ENCODE peak calls at places on chromosomes 3 and 15, in six cellular contexts. D is lung; U is heart right ventricle; F is CD4-positive, CD25-positive, alpha-beta regulatory T cell; P is upper lobe of right lung; Y is HepG2. A is an unnamed sample.

GRCh38 chr15:67149859-67150824 is 84.7 kb downstream of the SMAD3 start:
- DNase-seq in P (no peak), U (peak; percentile 62), F (no peak), Y (peak; percentile 94), D (peak; percentile 53), A (peak; percentile 98)

GRCh38 chr15:85858586-85859375 is 64.1 kb upstream of the KLHL25 start:
- DNase-seq in Y (peak; percentile 34), D (peak; percentile 72), F (peak; percentile 67), P (peak; percentile 82), U (peak; percentile 61), A (no peak)

GRCh38 chr3:141707741-141708203 is 30.3 kb upstream of the RNF7 start:
- DNase-seq in U (no peak), P (no peak), Y (no peak), F (no peak), D (no peak), A (no peak)

GRCh38 chr15:75952512-75952911 is 48.8 kb downstream of the FBXO22 start:
- DNase-seq in D (no peak), F (no peak), U (no peak), Y (no peak), P (no peak), A (no peak)

GRCh38 chr3:187739125-187739560 is 6.1 kb downstream of the BCL6 start:
- DNase-seq in F (peak; percentile 46), Y (no peak), U (peak; percentile 47), D (no peak), P (no peak), A (no peak)

GRCh38 chr3:149879872-149880271 is 66.9 kb downstream of the RNF13 start:
- DNase-seq in U (peak; percentile 47), P (peak; percentile 66), Y (peak; percentile 24), F (peak; percentile 0), D (peak; percentile 66), A (peak; percentile 41)

GRCh38 chr3:180594631-180595348 is 7.2 kb upstream of the TTC14 start:
- DNase-seq in P (no peak), Y (peak; percentile 13), F (no peak), D (no peak), U (no peak), A (peak; percentile 53)

GRCh38 chr15:35751421-35752133 is 205.6 kb upstream of the DPH6 start:
- DNase-seq in Y (peak; percentile 52), F (peak; percentile 10), P (no peak), D (peak; percentile 60), U (peak; percentile 25), A (peak; percentile 50)

GRCh38 chr15:69523010-69524001 is 70.7 kb downstream of the RPLP1 start:
- DNase-seq in D (peak; percentile 82), P (peak; percentile 90), Y (peak; percentile 38), F (peak; percentile 22), U (peak; percentile 76), A (peak; percentile 18)

GRCh38 chr3:134449277-134449676 is 36.5 kb downstream of the ANAPC13 start:
- DNase-seq in F (no peak), U (no peak), Y (peak; percentile 56), D (no peak), P (no peak), A (no peak)

GRCh38 chr3:48952510-48953118 is 34.0 kb downstream of the ARIH2 start:
- DNase-seq in U (peak; percentile 24), D (peak; percentile 33), Y (peak; percentile 45), P (no peak), F (peak; percentile 45), A (no peak)

GRCh38 chr3:197317250-197317963 is 19.0 kb upstream of the DLG1 start:
- DNase-seq in F (no peak), Y (no peak), D (no peak), U (no peak), P (no peak), A (no peak)

GRCh38 chr3:58683001-58683845 is 16.6 kb upstream of the FAM3D start:
- DNase-seq in F (no peak), P (no peak), U (no peak), D (no peak), Y (no peak), A (no peak)

GRCh38 chr15:100114100-100114499 is 227.7 kb downstream of the ADAMTS17 start:
- DNase-seq in U (peak; percentile 50), Y (no peak), D (no peak), F (no peak), P (peak; percentile 12), A (no peak)

GRCh38 chr3:24117508-24117907 is 172.4 kb downstream of the NR1D2 start:
- DNase-seq in D (no peak), Y (no peak), F (no peak), U (no peak), P (no peak), A (no peak)

GRCh38 chr3:111809196-111809595 is 49.9 kb upstream of the PHLDB2 start:
- DNase-seq in D (no peak), F (no peak), Y (peak; percentile 24), P (no peak), U (no peak), A (no peak)

GRCh38 chr15:68352401-68353062 is 75.0 kb downstream of the FEM1B start:
- DNase-seq in D (no peak), U (no peak), Y (no peak), F (no peak), P (no peak), A (peak; percentile 89)

GRCh38 chr3:44418549-44418948 is 58.9 kb downstream of the ZNF445 start:
- DNase-seq in P (no peak), D (no peak), Y (peak; percentile 26), U (no peak), F (no peak), A (no peak)

GRCh38 chr15:40108061-40108854 is 421 bp downstream of the BMF start:
- DNase-seq in D (no peak), P (peak; percentile 79), F (no peak), Y (no peak), U (peak; percentile 80), A (no peak)

GRCh38 chr15:41501961-41502786 is 8.5 kb downstream of the ITPKA start:
- DNase-seq in D (no peak), Y (no peak), U (no peak), F (peak; percentile 38), P (peak; percentile 66), A (no peak)

GRCh38 chr15:80106051-80106450 is 46.6 kb downstream of the ZFAND6 start:
- DNase-seq in D (no peak), F (no peak), P (no peak), U (no peak), Y (no peak), A (no peak)

DNA sequence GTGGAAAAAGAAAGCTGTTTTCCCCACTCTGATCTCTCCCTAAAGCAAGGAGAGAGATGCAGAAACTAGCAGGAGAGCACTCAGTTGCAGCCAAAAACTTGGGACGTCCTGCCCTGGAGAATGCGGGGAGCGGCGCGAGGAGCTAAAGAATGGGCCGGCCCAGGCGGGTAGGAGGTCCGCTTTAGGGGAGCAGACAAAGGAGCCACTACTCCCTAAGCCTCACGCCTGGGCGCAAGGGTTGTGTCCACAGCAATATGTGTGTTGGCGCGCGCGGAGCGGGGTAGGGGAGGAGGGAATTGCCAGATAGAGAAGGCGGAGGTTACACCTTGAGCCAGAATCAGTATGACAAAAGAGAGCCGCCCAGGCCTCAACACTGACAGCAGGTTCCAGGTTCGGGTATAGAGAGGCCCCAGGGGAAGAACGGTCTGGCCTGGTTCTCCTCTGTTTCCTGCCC is 2.9 kb downstream of the WNT5A start:
- DNase-seq in U (no peak), Y (no peak), P (peak; percentile 65), F (no peak), D (no peak), A (no peak)
- H3K27me3 ChIP-seq in U (peaks cover 98% of the 10 kb centered on the region), Y (peaks cover 4% of the 10 kb centered on the region), P (peaks cover 63% of the 10 kb centered on the region), F (peaks cover 14% of the 10 kb centered on the region), D (peaks cover 2% of the 10 kb centered on the region), A (peaks cover 8% of the 10 kb centered on the region)

DNA sequence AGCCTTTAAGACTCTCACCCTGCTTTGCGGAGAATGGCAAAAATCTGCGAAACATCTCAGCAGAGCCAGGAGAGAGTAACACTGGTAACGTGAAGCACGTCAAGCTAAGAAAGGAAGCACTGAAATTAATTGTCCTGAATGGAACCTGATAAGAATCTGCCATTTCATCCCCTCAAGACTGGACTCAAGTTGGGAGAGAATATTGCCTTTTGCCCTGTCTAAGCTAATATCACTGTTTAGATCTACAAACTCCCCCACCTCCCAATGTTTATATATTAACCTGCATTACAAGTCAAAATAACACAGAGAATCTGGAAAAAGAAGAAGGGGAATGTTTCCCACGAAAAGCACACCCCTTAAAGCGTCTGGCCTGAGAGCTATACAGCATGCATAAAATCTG is 1.6 kb upstream of the KAT2B start:
- DNase-seq in D (no peak), F (no peak), Y (no peak), P (no peak), U (no peak), A (no peak)
- H3K4me3 ChIP-seq in D (no peak overlapping the region), F (peak overlapping the region; percentile 93), Y (peak overlapping the region; percentile 84), P (peak overlapping the region; percentile 61), U (peak overlapping the region; percentile 84), A (no peak overlapping the region)

DNA sequence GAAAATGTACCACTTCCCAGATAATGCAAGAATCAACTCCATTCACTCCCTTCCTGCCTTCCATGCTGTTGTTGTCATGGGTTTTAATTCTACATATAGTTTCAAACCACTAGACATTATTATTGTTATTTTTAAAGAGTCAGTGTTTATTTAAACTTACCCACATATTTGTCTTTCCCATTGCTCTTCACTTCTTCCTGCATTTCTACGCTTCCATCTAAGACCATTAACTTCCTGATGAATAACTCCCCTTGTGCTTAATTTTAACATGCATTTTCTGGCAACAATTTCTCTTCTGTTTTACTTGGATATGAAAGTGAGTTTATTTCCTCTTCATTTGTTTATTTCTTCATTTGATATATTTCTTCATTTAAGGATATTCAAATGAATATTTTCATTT is 127.1 kb upstream of the FHIT start:
- DNase-seq in D (no peak), P (no peak), Y (no peak), U (no peak), F (no peak), A (no peak)
- H3K27me3 ChIP-seq in D (no peaks in the 10 kb centered on the region), P (no peaks in the 10 kb centered on the region), Y (no peaks in the 10 kb centered on the region), U (no peaks in the 10 kb centered on the region), F (no peaks in the 10 kb centered on the region), A (no peaks in the 10 kb centered on the region)

DNA sequence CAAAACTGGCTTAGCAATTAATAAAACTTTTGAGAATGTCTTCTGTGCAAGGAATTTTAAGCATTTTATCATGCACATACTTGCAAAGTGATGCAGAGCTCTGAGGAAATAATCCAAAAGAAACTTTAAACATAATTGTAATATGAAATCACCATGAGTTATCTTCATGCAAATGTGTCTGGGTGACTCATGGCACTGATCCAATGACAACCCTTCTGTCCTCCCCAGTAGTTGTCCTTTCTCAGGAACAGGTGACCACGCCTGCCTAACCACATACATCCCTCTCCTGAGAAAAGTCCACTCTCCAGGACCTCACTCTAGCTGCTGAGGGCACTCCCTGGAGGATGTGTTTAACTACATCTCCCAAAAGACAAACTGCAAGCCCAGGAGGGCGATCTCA is 530.6 kb upstream of the IL12A start:
- DNase-seq in P (no peak), U (no peak), F (no peak), Y (no peak), D (no peak), A (no peak)
- H3K4me3 ChIP-seq in P (no peak overlapping the region), U (no peak overlapping the region), F (no peak overlapping the region), Y (no peak overlapping the region), D (no peak overlapping the region), A (no peak overlapping the region)

A was measured in Panc1.